ENCODE peak calls at places on chromosome 4, in five cellular contexts. F, N, G, K and I are unnamed samples.

GRCh38 chr4:182923376-182923775 is 6.2 kb upstream of the DCTD start:
- DNase-seq in K (no peak), F (no peak), G (no peak), N (no peak), I (no peak)

GRCh38 chr4:6281436-6282144 is 11.9 kb downstream of the WFS1 start:
- DNase-seq in F (no peak), N (no peak), K (no peak), G (no peak), I (no peak)

GRCh38 chr4:68132342-68132741 is 2.7 kb upstream of the TMPRSS11F start:
- DNase-seq in G (no peak), N (no peak), K (no peak), F (no peak), I (no peak)

GRCh38 chr4:142440093-142440492 is 406.0 kb downstream of the INPP4B start:
- DNase-seq in N (no peak), F (no peak), G (no peak), K (no peak), I (no peak)

GRCh38 chr4:152938237-152938969 is 2.3 kb downstream of the FHDC1 start:
- DNase-seq in G (no peak), K (no peak), N (no peak), F (no peak), I (no peak)

GRCh38 chr4:112075129-112075753 is 70.0 kb upstream of the FAM241A start:
- DNase-seq in K (peak), F (no peak), N (peak), G (peak), I (peak)

GRCh38 chr4:26207631-26208030 is 113.2 kb upstream of the RBPJ start:
- DNase-seq in K (no peak), N (no peak), F (no peak), G (no peak), I (no peak)

GRCh38 chr4:119841361-119841760 is 212.8 kb upstream of the PDE5A start:
- DNase-seq in K (no peak), G (no peak), F (no peak), N (no peak), I (no peak)

GRCh38 chr4:121053601-121054143 is 18.7 kb downstream of the NDNF start:
- DNase-seq in G (peak), K (no peak), N (no peak), F (no peak), I (no peak)

GRCh38 chr4:52037730-52038108 is 380 bp downstream of the SGCB start:
- DNase-seq in F (no peak), G (peak), K (no peak), N (no peak), I (peak)

GRCh38 chr4:99723555-99724450 is 66.2 kb upstream of the C4orf54 start:
- DNase-seq in N (peak), F (no peak), K (peak), G (peak), I (peak)

GRCh38 chr4:87896020-87896621 is 63.4 kb downstream of the MEPE start:
- DNase-seq in N (peak), G (peak), F (peak), K (peak), I (peak)

GRCh38 chr4:30854566-30854965 is 134.4 kb downstream of the PCDH7 start:
- DNase-seq in F (no peak), N (no peak), K (no peak), G (peak), I (no peak)

GRCh38 chr4:24172406-24172805 is 282.6 kb upstream of the PPARGC1A start:
- DNase-seq in N (no peak), F (no peak), K (no peak), G (no peak), I (no peak)

GRCh38 chr4:8545439-8545765 is 34.8 kb upstream of the GPR78 start:
- DNase-seq in K (no peak), G (no peak), F (no peak), N (no peak), I (no peak)

GRCh38 chr4:141109983-141110382 is 23.3 kb downstream of the RNF150 start:
- DNase-seq in N (no peak), F (no peak), K (no peak), G (no peak), I (no peak)

GRCh38 chr4:111066887-111067286 is 444.0 kb upstream of the PITX2 start:
- DNase-seq in F (no peak), G (peak), N (no peak), K (no peak), I (no peak)

GRCh38 chr4:66609014-66609413 is 936.3 kb downstream of the CENPC start:
- DNase-seq in F (no peak), N (no peak), G (no peak), K (no peak), I (no peak)

GRCh38 chr4:86159216-86159615 is 200.6 kb downstream of the MAPK10 start:
- DNase-seq in K (no peak), F (no peak), N (peak), G (no peak), I (no peak)

GRCh38 chr4:37988670-37989069 is 28.5 kb downstream of the PTTG2 start:
- DNase-seq in G (no peak), F (no peak), N (no peak), K (no peak), I (no peak)

GRCh38 chr4:24915121-24915922 is 2.5 kb upstream of the CCDC149 start:
- DNase-seq in F (no peak), N (no peak), K (no peak), G (no peak), I (no peak)

GRCh38 chr4:74327751-74328150 is 19.5 kb downstream of the EPGN start:
- DNase-seq in F (no peak), G (no peak), N (no peak), K (no peak), I (no peak)

GRCh38 chr4:87910795-87911194 is 64.7 kb upstream of the SPP1 start:
- DNase-seq in N (no peak), K (no peak), F (no peak), G (no peak), I (no peak)

GRCh38 chr4:40003986-40004385 is 26.3 kb upstream of the PDS5A start:
- DNase-seq in F (no peak), G (peak), N (no peak), K (peak), I (no peak)

GRCh38 chr4:163395758-163396157 is 52.1 kb downstream of the NPY5R start:
- DNase-seq in F (no peak), N (no peak), G (no peak), K (no peak), I (no peak)